ENCODE peak calls at places on chromosomes 16 and 17, in ten cellular contexts. M, C, Y, O, E, G, P, Z, K and I are unnamed samples.

GRCh38 chr16:2308089-2308962 is 32.2 kb downstream of the ABCA3 start:
- DNase-seq in P (no peak), G (no peak), M (no peak), C (no peak), Y (no peak), K (no peak), E (no peak), O (no peak), Z (no peak), I (no peak)

GRCh38 chr17:29838961-29839360 is 91.1 kb downstream of the SSH2 start:
- DNase-seq in P (no peak), Z (no peak), E (peak; percentile 45), O (no peak), G (no peak), M (no peak), K (no peak), C (no peak), Y (no peak), I (no peak)

GRCh38 chr16:47056704-47057630 is 83.5 kb upstream of the DNAJA2 start:
- DNase-seq in P (no peak), K (no peak), Y (no peak), M (no peak), C (no peak), G (no peak), E (no peak), Z (no peak), O (no peak), I (no peak)

GRCh38 chr17:42669705-42670198 is 7.0 kb downstream of the PLEKHH3 start:
- DNase-seq in Z (no peak), G (no peak), E (no peak), P (no peak), K (no peak), C (no peak), M (no peak), O (no peak), Y (no peak), I (no peak)

GRCh38 chr17:38572665-38573365 is 32.9 kb downstream of the SRCIN1 start:
- DNase-seq in Y (peak; percentile 40), G (no peak), Z (no peak), P (peak; percentile 75), K (no peak), M (peak; percentile 42), O (no peak), C (no peak), E (no peak), I (peak; percentile 82)

GRCh38 chr16:48168089-48168488 is 12.3 kb upstream of the ABCC12 start:
- DNase-seq in K (no peak), O (no peak), C (no peak), M (no peak), G (no peak), P (no peak), E (no peak), Z (no peak), Y (no peak), I (no peak)

GRCh38 chr17:79891113-79891730 is 52.0 kb upstream of the CBX4 start:
- DNase-seq in P (no peak), Y (no peak), M (no peak), Z (no peak), C (no peak), K (no peak), E (no peak), G (no peak), O (no peak), I (no peak)

GRCh38 chr16:17305694-17306093 is 165.1 kb downstream of the XYLT1 start:
- DNase-seq in E (no peak), O (no peak), K (no peak), C (no peak), M (no peak), Z (no peak), Y (no peak), P (no peak), G (no peak), I (no peak)

GRCh38 chr16:82506734-82507133 is 120.0 kb upstream of the CDH13 start:
- DNase-seq in Z (no peak), C (no peak), K (no peak), E (no peak), G (no peak), Y (no peak), O (no peak), M (no peak), P (no peak), I (no peak)

GRCh38 chr17:75759457-75759856 is 5.5 kb downstream of the GALK1 start:
- DNase-seq in Z (no peak), M (no peak), P (no peak), C (no peak), O (no peak), E (peak; percentile 35), G (no peak), Y (no peak), K (no peak), I (no peak)